ENCODE peak calls at places on chromosomes 3 and 15, in ten cellular contexts. One of them, this sample, is unnamed.

GRCh38 chr3:113736548-113737089 is 9.4 kb downstream of the NAA50 start:
- DNase-seq in HFF-Myc: peak; percentile 50
- DNase-seq in brain microvascular endothelial cell: peak; percentile 28
- DNase-seq in fibroblast of lung: peak; percentile 83
- DNase-seq in bronchial epithelial cell: peak; percentile 58
- DNase-seq in H1: no peak
- DNase-seq in body of pancreas: no peak
- DNase-seq in B cell: peak; percentile 43
- DNase-seq in HFFc6: peak; percentile 63
- DNase-seq in neural crest cell: peak; percentile 5
- DNase-seq in this sample: peak; percentile 83

GRCh38 chr3:160754855-160755747 is 930 bp upstream of the PPM1L start:
- DNase-seq in HFF-Myc: peak; percentile 58
- DNase-seq in brain microvascular endothelial cell: peak; percentile 88
- DNase-seq in fibroblast of lung: peak; percentile 93
- DNase-seq in bronchial epithelial cell: peak; percentile 83
- DNase-seq in H1: peak; percentile 83
- DNase-seq in body of pancreas: peak; percentile 96
- DNase-seq in B cell: peak; percentile 88
- DNase-seq in HFFc6: peak; percentile 89
- DNase-seq in neural crest cell: peak; percentile 75
- DNase-seq in this sample: peak; percentile 91

GRCh38 chr3:97647441-97647840 is 117.1 kb upstream of the ARL6 start:
- DNase-seq in HFF-Myc: no peak
- DNase-seq in brain microvascular endothelial cell: no peak
- DNase-seq in fibroblast of lung: no peak
- DNase-seq in bronchial epithelial cell: no peak
- DNase-seq in H1: no peak
- DNase-seq in body of pancreas: no peak
- DNase-seq in B cell: no peak
- DNase-seq in HFFc6: no peak
- DNase-seq in neural crest cell: no peak
- DNase-seq in this sample: no peak

GRCh38 chr15:57606816-57607215 is 15.1 kb downstream of the MYZAP start:
- DNase-seq in HFF-Myc: no peak
- DNase-seq in brain microvascular endothelial cell: no peak
- DNase-seq in fibroblast of lung: no peak
- DNase-seq in bronchial epithelial cell: no peak
- DNase-seq in H1: no peak
- DNase-seq in body of pancreas: no peak
- DNase-seq in B cell: no peak
- DNase-seq in HFFc6: no peak
- DNase-seq in neural crest cell: no peak
- DNase-seq in this sample: no peak

GRCh38 chr15:74445816-74446763 is 12.3 kb upstream of the SEMA7A start:
- DNase-seq in HFF-Myc: no peak
- DNase-seq in brain microvascular endothelial cell: no peak
- DNase-seq in fibroblast of lung: no peak
- DNase-seq in bronchial epithelial cell: no peak
- DNase-seq in H1: no peak
- DNase-seq in body of pancreas: no peak
- DNase-seq in B cell: no peak
- DNase-seq in HFFc6: no peak
- DNase-seq in neural crest cell: no peak
- DNase-seq in this sample: no peak

GRCh38 chr3:123757281-123757940 is 126.7 kb downstream of the MYLK start:
- DNase-seq in HFF-Myc: no peak
- DNase-seq in brain microvascular endothelial cell: no peak
- DNase-seq in fibroblast of lung: no peak
- DNase-seq in bronchial epithelial cell: peak; percentile 18
- DNase-seq in H1: peak; percentile 33
- DNase-seq in body of pancreas: peak; percentile 67
- DNase-seq in B cell: no peak
- DNase-seq in HFFc6: no peak
- DNase-seq in neural crest cell: no peak
- DNase-seq in this sample: no peak

GRCh38 chr3:189458536-189458935 is 172.7 kb upstream of the TP63 start:
- DNase-seq in HFF-Myc: no peak
- DNase-seq in brain microvascular endothelial cell: peak; percentile 29
- DNase-seq in fibroblast of lung: peak; percentile 2
- DNase-seq in bronchial epithelial cell: peak; percentile 72
- DNase-seq in H1: no peak
- DNase-seq in body of pancreas: no peak
- DNase-seq in B cell: no peak
- DNase-seq in HFFc6: no peak
- DNase-seq in neural crest cell: no peak
- DNase-seq in this sample: no peak

GRCh38 chr15:39239562-39239961 is 341.3 kb upstream of the THBS1 start:
- DNase-seq in HFF-Myc: no peak
- DNase-seq in brain microvascular endothelial cell: no peak
- DNase-seq in fibroblast of lung: peak; percentile 47
- DNase-seq in bronchial epithelial cell: peak; percentile 83
- DNase-seq in H1: no peak
- DNase-seq in body of pancreas: no peak
- DNase-seq in B cell: no peak
- DNase-seq in HFFc6: peak; percentile 76
- DNase-seq in neural crest cell: no peak
- DNase-seq in this sample: peak; percentile 61

GRCh38 chr3:110318108-110318507 is 753.5 kb upstream of the NECTIN3 start:
- DNase-seq in HFF-Myc: no peak
- DNase-seq in brain microvascular endothelial cell: no peak
- DNase-seq in fibroblast of lung: no peak
- DNase-seq in bronchial epithelial cell: peak; percentile 44
- DNase-seq in H1: no peak
- DNase-seq in body of pancreas: no peak
- DNase-seq in B cell: no peak
- DNase-seq in HFFc6: peak; percentile 58
- DNase-seq in neural crest cell: no peak
- DNase-seq in this sample: peak; percentile 68

GRCh38 chr3:172808969-172809546 is 58.5 kb downstream of the ECT2 start:
- DNase-seq in HFF-Myc: peak; percentile 12
- DNase-seq in brain microvascular endothelial cell: peak; percentile 3
- DNase-seq in fibroblast of lung: peak; percentile 84
- DNase-seq in bronchial epithelial cell: peak; percentile 52
- DNase-seq in H1: no peak
- DNase-seq in body of pancreas: no peak
- DNase-seq in B cell: no peak
- DNase-seq in HFFc6: peak; percentile 50
- DNase-seq in neural crest cell: no peak
- DNase-seq in this sample: peak; percentile 78

GRCh38 chr15:101526021-101526420 is 36.5 kb upstream of the PCSK6 start:
- DNase-seq in HFF-Myc: no peak
- DNase-seq in brain microvascular endothelial cell: no peak
- DNase-seq in fibroblast of lung: no peak
- DNase-seq in bronchial epithelial cell: no peak
- DNase-seq in H1: peak; percentile 45
- DNase-seq in body of pancreas: no peak
- DNase-seq in B cell: no peak
- DNase-seq in HFFc6: no peak
- DNase-seq in neural crest cell: no peak
- DNase-seq in this sample: no peak

GRCh38 chr15:101526890-101527289 is 37.4 kb upstream of the PCSK6 start:
- DNase-seq in HFF-Myc: no peak
- DNase-seq in brain microvascular endothelial cell: no peak
- DNase-seq in fibroblast of lung: no peak
- DNase-seq in bronchial epithelial cell: no peak
- DNase-seq in H1: peak; percentile 37
- DNase-seq in body of pancreas: no peak
- DNase-seq in B cell: no peak
- DNase-seq in HFFc6: no peak
- DNase-seq in neural crest cell: no peak
- DNase-seq in this sample: no peak

GRCh38 chr15:101525087-101525669 is 35.7 kb upstream of the PCSK6 start:
- DNase-seq in HFF-Myc: no peak
- DNase-seq in brain microvascular endothelial cell: no peak
- DNase-seq in fibroblast of lung: no peak
- DNase-seq in bronchial epithelial cell: no peak
- DNase-seq in H1: peak; percentile 20
- DNase-seq in body of pancreas: no peak
- DNase-seq in B cell: no peak
- DNase-seq in HFFc6: no peak
- DNase-seq in neural crest cell: no peak
- DNase-seq in this sample: no peak

GRCh38 chr15:101528108-101528916 is 38.8 kb upstream of the PCSK6 start:
- DNase-seq in HFF-Myc: no peak
- DNase-seq in brain microvascular endothelial cell: no peak
- DNase-seq in fibroblast of lung: no peak
- DNase-seq in bronchial epithelial cell: no peak
- DNase-seq in H1: peak; percentile 33
- DNase-seq in body of pancreas: peak; percentile 87
- DNase-seq in B cell: no peak
- DNase-seq in HFFc6: no peak
- DNase-seq in neural crest cell: no peak
- DNase-seq in this sample: peak; percentile 2

DNA sequence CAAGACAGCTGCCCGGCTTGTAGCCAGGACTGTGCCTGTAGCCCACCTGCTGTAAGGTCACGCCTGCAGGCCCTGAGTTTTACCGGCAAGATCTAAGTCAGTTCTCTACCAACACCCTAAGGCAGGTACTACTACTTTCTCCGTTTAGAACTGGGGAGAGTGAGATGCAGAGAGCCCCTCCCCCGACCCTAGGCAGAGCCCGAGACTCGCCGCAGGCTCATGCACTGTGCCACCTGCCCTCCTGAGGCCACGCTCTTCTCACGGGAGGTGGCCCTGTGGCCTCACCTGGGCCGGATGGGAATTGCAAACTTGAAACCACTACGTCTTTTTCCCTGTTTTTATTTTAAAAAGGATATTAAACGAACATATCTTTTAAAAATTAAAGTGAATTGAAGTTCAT is 36.9 kb upstream of the PCSK6 start:
- DNase-seq in HFF-Myc: no peak
- DNase-seq in brain microvascular endothelial cell: no peak
- DNase-seq in fibroblast of lung: no peak
- DNase-seq in bronchial epithelial cell: no peak
- DNase-seq in H1: no peak
- DNase-seq in body of pancreas: no peak
- DNase-seq in B cell: no peak
- DNase-seq in HFFc6: no peak
- DNase-seq in neural crest cell: no peak
- DNase-seq in this sample: no peak
- TF ChIP-seq CTCF in HFF-Myc: no peak
- TF ChIP-seq CTCF in brain microvascular endothelial cell: no peak
- TF ChIP-seq CTCF in fibroblast of lung: no peak
- TF ChIP-seq CTCF in bronchial epithelial cell: no peak
- TF ChIP-seq CTCF in H1: no peak
- TF ChIP-seq CTCF in body of pancreas: no peak
- TF ChIP-seq CTCF in B cell: no peak
- TF ChIP-seq CTCF in HFFc6: no peak
- TF ChIP-seq CTCF in neural crest cell: no peak
- TF ChIP-seq CTCF in this sample: no peak

GRCh38 chr15:69794643-69795461 is 302.9 kb downstream of the TLE3 start:
- DNase-seq in HFF-Myc: no peak
- DNase-seq in brain microvascular endothelial cell: peak; percentile 39
- DNase-seq in fibroblast of lung: peak; percentile 13
- DNase-seq in bronchial epithelial cell: peak; percentile 32
- DNase-seq in H1: no peak
- DNase-seq in body of pancreas: peak; percentile 67
- DNase-seq in B cell: peak; percentile 28
- DNase-seq in HFFc6: peak; percentile 45
- DNase-seq in neural crest cell: no peak
- DNase-seq in this sample: peak; percentile 53
- TF ChIP-seq CTCF in HFF-Myc: no peak
- TF ChIP-seq CTCF in brain microvascular endothelial cell: no peak
- TF ChIP-seq CTCF in fibroblast of lung: no peak
- TF ChIP-seq CTCF in bronchial epithelial cell: no peak
- TF ChIP-seq CTCF in H1: no peak
- TF ChIP-seq CTCF in body of pancreas: no peak
- TF ChIP-seq CTCF in B cell: no peak
- TF ChIP-seq CTCF in HFFc6: no peak
- TF ChIP-seq CTCF in neural crest cell: no peak
- TF ChIP-seq CTCF in this sample: no peak

DNA sequence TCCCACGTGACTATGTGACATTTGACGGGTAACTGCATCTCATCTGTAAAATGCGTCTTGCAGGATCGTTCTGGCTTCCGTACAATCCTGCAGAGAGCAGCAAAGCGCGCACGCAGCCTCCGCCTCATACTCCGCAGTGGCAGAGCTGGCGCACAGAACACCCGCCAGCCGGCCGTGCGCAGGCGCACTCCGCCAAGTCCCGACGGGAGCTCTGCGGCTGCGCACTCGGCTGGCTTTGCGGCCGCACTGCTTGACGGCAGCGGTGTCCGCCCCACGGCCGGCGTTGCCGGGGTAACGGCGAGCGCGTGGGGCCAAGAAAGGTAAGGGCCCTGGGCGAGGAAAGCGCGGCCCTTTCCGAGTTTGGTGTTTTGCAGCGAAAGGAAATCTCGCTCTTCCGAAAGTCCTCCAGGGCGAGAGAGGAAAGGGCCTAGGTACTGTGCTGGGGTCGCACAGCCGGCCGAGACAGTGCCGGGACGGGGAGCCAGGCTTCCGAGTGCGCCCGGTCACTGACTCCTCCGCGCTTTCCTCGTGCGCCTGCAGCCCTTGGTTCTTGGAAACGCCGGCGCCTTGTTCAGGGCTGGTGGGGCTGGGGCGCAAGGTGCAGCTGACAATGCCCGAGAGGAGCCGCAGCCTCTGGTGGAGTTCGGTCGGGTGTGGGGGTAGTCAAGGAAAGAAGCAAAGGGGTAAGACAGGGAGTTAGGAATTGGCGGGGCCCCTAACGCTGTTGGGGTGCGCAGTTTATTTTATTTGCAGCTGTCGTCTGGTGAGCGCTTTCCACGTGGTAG is at the start of gene TSEN2:
- DNase-seq in HFF-Myc: peak; percentile 85
- DNase-seq in brain microvascular endothelial cell: peak; percentile 91
- DNase-seq in fibroblast of lung: peak; percentile 94
- DNase-seq in bronchial epithelial cell: peak; percentile 84
- DNase-seq in H1: peak; percentile 98
- DNase-seq in body of pancreas: peak; percentile 96
- DNase-seq in B cell: peak; percentile 95
- DNase-seq in HFFc6: peak; percentile 92
- DNase-seq in neural crest cell: peak; percentile 96
- DNase-seq in this sample: peak; percentile 94
- TF ChIP-seq CTCF in HFF-Myc: no peak
- TF ChIP-seq CTCF in brain microvascular endothelial cell: peak; percentile 47
- TF ChIP-seq CTCF in fibroblast of lung: peak; percentile 23
- TF ChIP-seq CTCF in bronchial epithelial cell: peak; percentile 27
- TF ChIP-seq CTCF in H1: no peak
- TF ChIP-seq CTCF in body of pancreas: peak; percentile 10
- TF ChIP-seq CTCF in B cell: no peak
- TF ChIP-seq CTCF in HFFc6: peak; percentile 28
- TF ChIP-seq CTCF in neural crest cell: no peak
- TF ChIP-seq CTCF in this sample: no peak

DNA sequence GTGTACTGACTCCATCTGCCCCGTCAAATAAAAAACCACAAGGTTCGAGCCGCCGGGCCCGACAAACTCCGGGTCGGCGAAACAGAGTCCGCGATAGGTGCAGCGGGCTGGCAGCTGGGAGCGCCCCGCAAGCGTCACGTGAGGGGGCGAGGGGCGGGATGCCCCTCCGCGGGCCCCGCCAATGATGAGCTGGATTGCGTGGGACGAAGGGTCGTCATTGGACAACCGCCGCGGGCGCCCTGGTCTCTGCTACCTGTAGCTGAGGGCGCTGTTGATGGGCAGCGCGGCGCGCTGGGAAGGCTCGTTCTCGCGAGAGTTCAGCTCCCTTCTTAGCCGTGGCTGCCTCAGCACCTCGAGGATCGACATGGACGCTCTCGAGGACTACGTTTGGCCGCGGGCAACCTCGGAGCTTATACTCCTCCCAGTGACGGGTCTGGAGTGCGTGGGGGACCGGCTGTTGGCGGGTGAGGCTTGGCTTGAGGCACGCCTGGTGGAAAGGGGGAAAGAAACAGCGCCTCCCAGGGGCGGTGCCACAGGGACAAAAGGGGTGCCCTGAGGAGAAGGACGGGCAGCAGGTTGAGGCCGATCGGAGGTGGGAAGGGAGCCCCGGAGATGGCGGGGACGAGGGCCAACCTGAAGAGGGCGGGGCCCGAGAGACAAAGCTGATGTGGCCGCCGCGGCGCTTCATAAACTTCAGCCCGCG is at the start of gene WDR6:
- DNase-seq in HFF-Myc: peak; percentile 88
- DNase-seq in brain microvascular endothelial cell: peak; percentile 97
- DNase-seq in fibroblast of lung: peak; percentile 97
- DNase-seq in bronchial epithelial cell: peak; percentile 93
- DNase-seq in H1: peak; percentile 96
- DNase-seq in body of pancreas: peak; percentile 99
- DNase-seq in B cell: peak; percentile 98
- DNase-seq in HFFc6: peak; percentile 97
- DNase-seq in neural crest cell: peak; percentile 93
- DNase-seq in this sample: peak; percentile 98
- TF ChIP-seq CTCF in HFF-Myc: peak; percentile 26
- TF ChIP-seq CTCF in brain microvascular endothelial cell: peak; percentile 69
- TF ChIP-seq CTCF in fibroblast of lung: peak; percentile 12
- TF ChIP-seq CTCF in bronchial epithelial cell: peak; percentile 53
- TF ChIP-seq CTCF in H1: peak; percentile 34
- TF ChIP-seq CTCF in body of pancreas: peak; percentile 16
- TF ChIP-seq CTCF in B cell: peak; percentile 52
- TF ChIP-seq CTCF in HFFc6: peak; percentile 77
- TF ChIP-seq CTCF in neural crest cell: peak; percentile 47
- TF ChIP-seq CTCF in this sample: peak; percentile 27

This sample was measured in cardiac fibroblast.